ENCODE peak calls at places on chromosomes 6 and 20, in four cellular contexts. D, K, L and V are unnamed samples.
A peak's percentile ranks its signal among the peaks of the same experiment; 100 is the strongest.

GRCh38 chr20:22763257-22763906 is 179.0 kb upstream of the FOXA2 start:
- ATAC-seq in D (no peak), K (no peak), L (peak; percentile 38), V (peak; percentile 46)

GRCh38 chr6:96521267-96521624 is 360 bp upstream of the UFL1 start:
- ATAC-seq in D (peak; percentile 15), K (peak; percentile 25), L (peak; percentile 56), V (peak; percentile 44)

GRCh38 chr20:57672164-57672563 is 37.7 kb downstream of the PMEPA1 start:
- ATAC-seq in D (no peak), K (no peak), L (peak; percentile 38), V (peak; percentile 32)

GRCh38 chr6:26071135-26071534 is 16.1 kb upstream of the HFE start:
- ATAC-seq in D (peak; percentile 64), K (no peak), L (peak; percentile 67), V (peak; percentile 46)

GRCh38 chr20:910840-911770 is 5.0 kb downstream of the ANGPT4 start:
- ATAC-seq in D (peak; percentile 21), K (no peak), L (peak; percentile 25), V (peak; percentile 35)

GRCh38 chr6:3494391-3495100 is 37.7 kb upstream of the SLC22A23 start:
- ATAC-seq in D (no peak), K (no peak), L (no peak), V (no peak)

GRCh38 chr6:5082487-5083306 is 2.4 kb upstream of the PPP1R3G start:
- ATAC-seq in D (peak; percentile 88), K (no peak), L (no peak), V (no peak)

GRCh38 chr6:101645770-101646169 is 252.3 kb downstream of the GRIK2 start:
- ATAC-seq in D (no peak), K (no peak), L (no peak), V (no peak)

GRCh38 chr6:125611573-125612399 is 137.6 kb upstream of the HEY2 start:
- ATAC-seq in D (no peak), K (no peak), L (no peak), V (no peak)

GRCh38 chr6:12222405-12223366 is 67.5 kb upstream of the EDN1 start:
- ATAC-seq in D (no peak), K (no peak), L (no peak), V (no peak)

GRCh38 chr6:3016473-3017280 is 17.0 kb downstream of the NQO2 start:
- ATAC-seq in D (no peak), K (no peak), L (no peak), V (no peak)

GRCh38 chr6:30397697-30398096 is 52.7 kb downstream of the RPP21 start:
- ATAC-seq in D (peak; percentile 62), K (peak; percentile 52), L (no peak), V (no peak)

GRCh38 chr6:81722503-81723223 is 29.8 kb downstream of the TENT5A start:
- ATAC-seq in D (no peak), K (no peak), L (no peak), V (no peak)

GRCh38 chr6:66198062-66198624 is 491.1 kb upstream of the EYS start:
- ATAC-seq in D (no peak), K (no peak), L (no peak), V (no peak)

GRCh38 chr6:56065408-56065807 is 182.0 kb downstream of the COL21A1 start:
- ATAC-seq in D (no peak), K (no peak), L (no peak), V (no peak)

GRCh38 chr6:44809256-44809655 is 421.8 kb downstream of the CDC5L start:
- ATAC-seq in D (no peak), K (no peak), L (no peak), V (no peak)

GRCh38 chr6:169895926-169896761 is 144.7 kb downstream of the ERMARD start:
- ATAC-seq in D (no peak), K (no peak), L (peak; percentile 21), V (no peak)

GRCh38 chr20:23087587-23088275 is 1.6 kb upstream of the CD93 start:
- ATAC-seq in D (no peak), K (peak; percentile 67), L (peak; percentile 40), V (no peak)

GRCh38 chr6:2140438-2141128 is 104.8 kb downstream of the GMDS start:
- ATAC-seq in D (peak; percentile 84), K (no peak), L (no peak), V (no peak)

GRCh38 chr6:35359346-35359743 is 17.0 kb downstream of the PPARD start:
- ATAC-seq in D (no peak), K (no peak), L (no peak), V (no peak)

GRCh38 chr20:56195946-56196345 is 52.6 kb upstream of the MC3R start:
- ATAC-seq in D (no peak), K (no peak), L (no peak), V (no peak)

GRCh38 chr20:9081423-9081966 is 12.6 kb downstream of the PLCB4 start:
- ATAC-seq in D (no peak), K (no peak), L (no peak), V (no peak)

GRCh38 chr20:50930139-50931047 is 844 bp downstream of the ADNP start:
- ATAC-seq in D (peak; percentile 49), K (peak; percentile 4), L (no peak), V (peak; percentile 19)

GRCh38 chr6:89980353-89980752 is 86.1 kb downstream of the GJA10 start:
- ATAC-seq in D (no peak), K (no peak), L (no peak), V (no peak)

GRCh38 chr6:92479821-92480220 is 939.5 kb downstream of the EPHA7 start:
- ATAC-seq in D (no peak), K (no peak), L (no peak), V (no peak)

GRCh38 chr6:14451594-14452374 is 334.2 kb downstream of the CD83 start:
- ATAC-seq in D (no peak), K (no peak), L (no peak), V (no peak)

GRCh38 chr6:91117550-91117949 is 530.7 kb upstream of the MAP3K7 start:
- ATAC-seq in D (no peak), K (no peak), L (no peak), V (no peak)

GRCh38 chr6:5132741-5133140 is 47.6 kb downstream of the PPP1R3G start:
- ATAC-seq in D (no peak), K (peak; percentile 93), L (peak; percentile 85), V (peak; percentile 93)

GRCh38 chr20:16541878-16542277 is 31.4 kb downstream of the KIF16B start:
- ATAC-seq in D (no peak), K (no peak), L (no peak), V (no peak)

GRCh38 chr20:7868108-7868507 is 72.2 kb downstream of the HAO1 start:
- ATAC-seq in D (no peak), K (no peak), L (no peak), V (no peak)

GRCh38 chr20:19711126-19711525 is 46.9 kb upstream of the RIN2 start:
- ATAC-seq in D (no peak), K (no peak), L (no peak), V (no peak)

GRCh38 chr20:47224300-47224791 is 132.2 kb downstream of the ZMYND8 start:
- ATAC-seq in D (peak; percentile 35), K (no peak), L (no peak), V (no peak)

GRCh38 chr20:7908905-7909304 is 31.4 kb downstream of the HAO1 start:
- ATAC-seq in D (no peak), K (no peak), L (no peak), V (no peak)

GRCh38 chr6:139920027-139920851 is 545.8 kb upstream of the CITED2 start:
- ATAC-seq in D (no peak), K (no peak), L (peak; percentile 76), V (no peak)

GRCh38 chr6:53495496-53495895 is 49.4 kb downstream of the GCLC start:
- ATAC-seq in D (peak; percentile 12), K (no peak), L (no peak), V (no peak)

DNA sequence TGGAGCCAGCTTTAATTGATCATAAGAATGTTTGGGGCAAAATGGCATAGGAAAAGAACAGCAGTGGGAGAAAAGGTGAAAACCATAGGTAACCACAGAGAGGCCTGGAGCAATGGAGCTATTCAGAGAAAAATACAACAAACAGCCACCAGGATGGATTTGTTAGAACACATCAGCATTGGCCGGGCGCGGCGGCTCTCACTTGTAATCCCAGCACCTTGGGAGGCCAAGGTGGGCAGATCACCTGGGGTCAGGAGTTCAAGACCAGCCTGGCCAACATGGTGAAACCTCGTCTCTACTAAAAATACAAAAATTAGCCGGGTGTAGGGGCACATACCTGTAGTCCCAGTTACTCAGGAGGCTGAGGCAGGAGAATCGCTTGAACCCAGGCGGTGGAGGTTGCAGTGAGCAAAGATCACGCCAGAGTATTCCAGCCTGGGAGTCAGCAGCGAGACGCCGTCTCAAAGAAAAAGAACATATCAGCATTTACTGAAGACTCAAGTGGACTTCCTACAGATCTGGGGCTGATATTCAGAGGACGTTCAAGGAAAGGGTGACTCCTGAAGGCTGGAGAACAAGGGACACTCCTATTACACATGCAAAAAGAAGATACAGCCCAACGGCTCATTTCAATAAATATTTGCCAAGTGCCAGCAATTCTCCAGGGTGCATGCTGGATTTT is 20.2 kb downstream of the SNHG17 start:
- ATAC-seq in D (no peak), K (no peak), L (no peak), V (no peak)
- H3K36me3 ChIP-seq in D (peaks cover 22% of the 10 kb centered on the region), K (peaks cover 15% of the 10 kb centered on the region), L (peaks cover 43% of the 10 kb centered on the region), V (no peaks in the 10 kb centered on the region)

GRCh38 chr20:45910670-45911485 is 1.1 kb downstream of the PLTP start:
- ATAC-seq in D (no peak), K (peak; percentile 96), L (peak; percentile 94), V (peak; percentile 93)
- TF ChIP-seq EP300 in D (no peak), K (no peak), L (no peak), V (no peak)

DNA sequence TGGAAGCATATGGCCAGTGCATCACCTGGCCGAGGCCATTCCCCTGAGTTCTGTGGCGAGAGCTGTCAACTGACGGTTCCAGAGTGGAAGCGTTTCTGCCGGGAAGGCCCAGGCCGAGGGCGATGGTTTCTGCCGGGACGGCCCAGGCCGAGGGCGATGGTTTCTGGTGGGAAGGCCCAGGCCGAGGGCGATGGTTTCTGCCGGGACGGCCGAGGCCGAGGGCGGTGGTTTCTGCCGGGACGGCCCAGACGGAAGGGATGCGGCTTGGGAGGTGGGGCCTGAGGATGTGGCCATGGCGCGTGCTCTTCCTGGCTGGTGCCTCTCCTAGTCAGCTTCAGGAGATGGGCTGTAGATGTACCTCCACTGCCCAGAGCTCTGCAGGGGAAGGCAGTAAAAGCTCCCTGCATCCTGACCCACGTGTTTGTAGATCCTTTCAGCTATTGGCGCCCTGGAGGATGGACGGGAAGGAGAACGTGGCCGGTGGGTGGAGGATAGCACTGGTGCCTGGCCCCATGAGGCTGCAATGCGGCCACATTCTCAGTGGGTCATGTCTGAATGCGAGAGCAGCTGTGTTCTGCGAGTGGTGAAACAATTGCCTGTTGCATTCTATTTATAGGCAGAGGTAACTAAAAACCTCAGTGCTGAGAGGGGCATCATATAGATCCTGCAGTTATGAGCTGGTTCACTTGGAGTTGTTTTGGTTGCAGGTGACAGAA is 12.8 kb downstream of the TPD52L2 start:
- ATAC-seq in D (no peak), K (no peak), L (no peak), V (no peak)
- H3K36me3 ChIP-seq in D (peaks cover 75% of the 10 kb centered on the region), K (peaks cover 17% of the 10 kb centered on the region), L (peaks cover 77% of the 10 kb centered on the region), V (peaks cover 94% of the 10 kb centered on the region)

GRCh38 chr6:104940238-104940880 is 16.5 kb upstream of the LIN28B start:
- ATAC-seq in D (peak; percentile 83), K (no peak), L (no peak), V (no peak)
- TF ChIP-seq EP300 in D (no peak), K (no peak), L (no peak), V (no peak)